ENCODE peak calls at places on chromosome 6, in nine cellular contexts. K is fibroblast of lung, D is vagina, V is A549, X is Calu3, S is activated B cell treated with CpG ODN at 0.5 μM for 24 hours, R is mesothelial cell of epicardium, B is mucosa of descending colon, F is tibial nerve. A is an unnamed sample.

GRCh38 chr6:350371-350770 is 41.2 kb upstream of the IRF4 start:
- DNase-seq in K (no peak), D (no peak), V (no peak), X (no peak), S (no peak), R (no peak), B (no peak), F (no peak), A (no peak)

GRCh38 chr6:72042088-72042487 is 155.7 kb downstream of the RIMS1 start:
- DNase-seq in K (no peak), D (no peak), V (no peak), X (no peak), S (no peak), R (no peak), B (no peak), F (no peak), A (no peak)

GRCh38 chr6:156994215-156995076 is 217.3 kb downstream of the ARID1B start:
- DNase-seq in K (no peak), D (no peak), V (no peak), X (no peak), S (no peak), R (no peak), B (peak; percentile 47), F (no peak), A (no peak)

GRCh38 chr6:157659536-157660271 is 163.3 kb upstream of the SNX9 start:
- DNase-seq in K (no peak), D (no peak), V (no peak), X (peak; percentile 29), S (no peak), R (no peak), B (no peak), F (no peak), A (no peak)

GRCh38 chr6:74568851-74569250 is 637.0 kb downstream of the COL12A1 start:
- DNase-seq in K (peak; percentile 14), D (no peak), V (no peak), X (no peak), S (no peak), R (no peak), B (no peak), F (no peak), A (no peak)

GRCh38 chr6:149031545-149032317 is 284.9 kb downstream of the UST start:
- DNase-seq in K (peak; percentile 90), D (no peak), V (peak; percentile 70), X (peak; percentile 34), S (no peak), R (no peak), B (no peak), F (no peak), A (peak; percentile 96)

GRCh38 chr6:75143186-75143585 is 62.7 kb downstream of the COL12A1 start:
- DNase-seq in K (peak; percentile 83), D (no peak), V (no peak), X (no peak), S (no peak), R (no peak), B (no peak), F (no peak), A (no peak)

GRCh38 chr6:47093169-47093568 is 51.0 kb upstream of the ADGRF1 start:
- DNase-seq in K (no peak), D (no peak), V (no peak), X (no peak), S (no peak), R (no peak), B (no peak), F (no peak), A (no peak)

GRCh38 chr6:134424131-134424794 is 106.4 kb upstream of the SGK1 start:
- DNase-seq in K (peak; percentile 51), D (no peak), V (no peak), X (no peak), S (no peak), R (no peak), B (no peak), F (no peak), A (no peak)

GRCh38 chr6:7919871-7920270 is 9.3 kb upstream of the TXNDC5 start:
- DNase-seq in K (no peak), D (peak; percentile 72), V (no peak), X (no peak), S (no peak), R (peak; percentile 54), B (no peak), F (no peak), A (peak; percentile 85)

GRCh38 chr6:79076160-79076559 is 1.9 kb downstream of the PHIP start:
- DNase-seq in K (peak; percentile 28), D (no peak), V (no peak), X (no peak), S (no peak), R (no peak), B (no peak), F (no peak), A (peak; percentile 32)

GRCh38 chr6:15346315-15346714 is 100.4 kb downstream of the JARID2 start:
- DNase-seq in K (no peak), D (no peak), V (no peak), X (no peak), S (no peak), R (no peak), B (no peak), F (no peak), A (no peak)

GRCh38 chr6:26272171-26272631 is 92.8 kb upstream of the BTN3A2 start:
- DNase-seq in K (no peak), D (peak; percentile 89), V (no peak), X (peak; percentile 76), S (peak; percentile 65), R (peak; percentile 68), B (peak; percentile 82), F (no peak), A (peak; percentile 66)

GRCh38 chr6:166423781-166424180 is 41.0 kb upstream of the MPC1 start:
- DNase-seq in K (no peak), D (no peak), V (no peak), X (no peak), S (no peak), R (no peak), B (no peak), F (no peak), A (no peak)

GRCh38 chr6:164928366-164929154 is 380.8 kb downstream of the C6orf118 start:
- DNase-seq in K (no peak), D (no peak), V (no peak), X (no peak), S (no peak), R (no peak), B (no peak), F (no peak), A (no peak)

GRCh38 chr6:159213401-159213800 is 44.2 kb downstream of the FNDC1 start:
- DNase-seq in K (peak; percentile 6), D (no peak), V (no peak), X (no peak), S (no peak), R (no peak), B (no peak), F (no peak), A (no peak)

GRCh38 chr6:159214281-159214680 is 45.1 kb downstream of the FNDC1 start:
- DNase-seq in K (no peak), D (no peak), V (no peak), X (no peak), S (no peak), R (no peak), B (no peak), F (no peak), A (no peak)

GRCh38 chr6:159221486-159222170 is 52.4 kb downstream of the FNDC1 start:
- DNase-seq in K (no peak), D (no peak), V (no peak), X (no peak), S (no peak), R (no peak), B (no peak), F (no peak), A (no peak)

GRCh38 chr6:159220093-159220492 is 50.9 kb downstream of the FNDC1 start:
- DNase-seq in K (no peak), D (no peak), V (no peak), X (no peak), S (no peak), R (no peak), B (no peak), F (no peak), A (no peak)

DNA sequence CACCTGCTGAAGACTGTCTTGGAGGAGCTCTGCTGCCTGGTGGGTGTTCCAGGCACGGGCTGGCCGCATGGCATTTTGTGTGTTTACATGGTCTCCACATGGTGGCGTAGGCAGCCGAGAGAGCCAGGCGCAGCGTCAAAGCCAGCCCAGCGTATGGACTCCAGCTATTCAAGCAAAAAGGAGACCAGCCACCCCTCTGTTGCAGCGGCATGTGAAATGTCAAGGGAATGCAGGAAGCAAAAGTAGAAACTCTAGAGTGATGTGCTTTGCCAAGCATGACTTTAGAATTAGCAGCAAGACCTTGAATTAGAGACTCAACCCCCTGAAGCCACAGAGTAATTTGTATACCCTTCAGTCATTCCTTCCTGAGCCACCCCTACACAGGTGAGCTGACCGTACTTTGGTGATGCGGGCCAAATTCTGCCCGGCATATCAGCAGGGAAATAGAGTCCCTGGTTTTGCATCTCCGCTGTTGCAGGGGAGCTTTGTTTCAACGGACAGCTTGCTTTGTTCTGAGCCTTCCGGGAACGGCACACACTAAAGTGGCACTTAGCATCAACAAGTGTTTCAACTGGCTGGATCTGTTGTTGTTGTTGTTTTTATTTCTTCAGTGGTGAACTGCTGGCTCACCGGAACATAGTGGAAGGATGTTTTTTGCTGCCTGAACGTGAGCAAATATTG is 48.5 kb downstream of the FNDC1 start:
- DNase-seq in K (peak; percentile 31), D (no peak), V (peak; percentile 62), X (peak; percentile 33), S (no peak), R (no peak), B (no peak), F (no peak), A (no peak)
- TF ChIP-seq CTCF in K (peak; percentile 34), D (no peak), V (peak; percentile 36), X (no peak), S (no peak), R (no peak), B (no peak), F (peak; percentile 49), A (no peak)

DNA sequence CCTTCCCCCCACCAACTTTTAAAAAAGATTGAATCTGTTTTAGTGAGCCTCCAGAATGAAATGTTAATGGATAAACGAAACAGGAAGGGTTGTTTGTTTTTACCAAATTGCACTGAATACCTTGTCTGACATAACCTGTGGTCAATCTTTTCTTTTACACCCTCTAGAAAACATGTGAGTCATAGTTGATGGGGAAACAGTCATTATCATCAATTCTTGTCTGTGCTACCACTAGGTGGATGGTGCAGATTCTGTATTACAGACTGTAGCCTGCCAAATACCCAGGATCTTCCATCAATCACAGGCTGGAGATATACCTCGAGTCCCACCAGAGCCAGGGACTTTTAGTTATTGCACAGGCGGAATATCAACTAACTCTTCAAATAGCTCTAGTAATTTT is 29.5 kb upstream of the PKIB start:
- DNase-seq in K (no peak), D (no peak), V (no peak), X (peak; percentile 2), S (no peak), R (no peak), B (no peak), F (no peak), A (peak; percentile 60)
- TF ChIP-seq CTCF in K (no peak), D (no peak), V (no peak), X (peak; percentile 26), S (no peak), R (no peak), B (no peak), F (no peak), A (peak; percentile 19)

GRCh38 chr6:132364249-132364648 is 37.0 kb downstream of the MOXD1 start:
- DNase-seq in K (no peak), D (no peak), V (no peak), X (no peak), S (no peak), R (no peak), B (no peak), F (no peak), A (no peak)
- TF ChIP-seq CTCF in K (no peak), D (no peak), V (no peak), X (no peak), S (no peak), R (no peak), B (no peak), F (no peak), A (no peak)

GRCh38 chr6:151430886-151431285 is 21.0 kb downstream of the RMND1 start:
- DNase-seq in K (no peak), D (no peak), V (no peak), X (no peak), S (no peak), R (no peak), B (no peak), F (no peak), A (no peak)
- TF ChIP-seq CTCF in K (no peak), D (no peak), V (no peak), X (no peak), S (no peak), R (no peak), B (no peak), F (no peak), A (no peak)